ENCODE peak calls at places on chromosomes 1 and 21, in ten cellular contexts. T is HFF-Myc; L is CD4-positive, CD25-positive, alpha-beta regulatory T cell; C is AG04449; U is MG63; M is ascending aorta; H is mammary epithelial cell; A is mucosa of descending colon; Y is IMR-90; W is astrocyte of the spinal cord. E is an unnamed sample.

GRCh38 chr1:9443913-9444445 is 95.3 kb upstream of the SLC25A33 start:
- DNase-seq in Y (peak; percentile 76), M (no peak), C (no peak), H (peak; percentile 84), T (no peak), L (no peak), U (no peak), A (no peak), W (peak; percentile 85), E (peak; percentile 56)

GRCh38 chr1:15885701-15886612 is 38.5 kb downstream of the SPEN start:
- DNase-seq in H (peak; percentile 86), U (peak; percentile 92), W (peak; percentile 92), Y (peak; percentile 86), T (peak; percentile 92), C (peak; percentile 59), M (peak; percentile 99), A (peak; percentile 98), L (no peak), E (peak; percentile 89)

GRCh38 chr1:220776725-220777326 is 9.9 kb upstream of the MTARC1 start:
- DNase-seq in T (peak; percentile 25), Y (peak; percentile 62), A (peak; percentile 93), C (peak; percentile 7), W (peak; percentile 61), H (peak; percentile 48), M (peak; percentile 86), U (peak; percentile 70), L (peak; percentile 59), E (no peak)

GRCh38 chr1:110756506-110756905 is 81.8 kb upstream of the KCNA3 start:
- DNase-seq in H (no peak), M (no peak), T (no peak), L (no peak), W (no peak), Y (no peak), A (no peak), U (no peak), C (no peak), E (no peak)

GRCh38 chr1:233016798-233017197 is 66.4 kb downstream of the NTPCR start:
- DNase-seq in A (no peak), L (no peak), T (no peak), Y (peak; percentile 79), M (no peak), W (no peak), C (no peak), H (no peak), U (no peak), E (peak; percentile 43)

GRCh38 chr1:66729130-66729922 is 22.9 kb upstream of the DYNLT5 start:
- DNase-seq in T (no peak), C (no peak), M (no peak), U (peak; percentile 36), H (peak; percentile 43), W (no peak), L (peak; percentile 71), A (no peak), Y (no peak), E (no peak)

GRCh38 chr1:207463021-207463420 is 8.9 kb downstream of the CR2 start:
- DNase-seq in H (peak; percentile 15), C (no peak), A (no peak), M (no peak), W (no peak), L (no peak), T (no peak), U (peak; percentile 27), Y (no peak), E (peak; percentile 4)

GRCh38 chr21:31426235-31426797 is 82.3 kb upstream of the TIAM1 start:
- DNase-seq in H (no peak), C (peak; percentile 37), A (no peak), L (no peak), M (no peak), T (no peak), W (peak; percentile 85), Y (no peak), U (no peak), E (no peak)

GRCh38 chr1:200676829-200677228 is 7.1 kb upstream of the DDX59 start:
- DNase-seq in T (no peak), W (no peak), A (no peak), L (no peak), U (no peak), H (no peak), C (no peak), Y (no peak), M (no peak), E (no peak)

GRCh38 chr21:31420988-31421387 is 76.9 kb upstream of the TIAM1 start:
- DNase-seq in H (no peak), M (no peak), A (no peak), C (no peak), Y (no peak), T (no peak), W (no peak), L (no peak), U (no peak), E (no peak)

GRCh38 chr1:54884768-54885167 is 2.2 kb downstream of the DHCR24 start:
- DNase-seq in M (no peak), U (no peak), T (no peak), H (no peak), L (no peak), W (no peak), Y (no peak), A (no peak), C (no peak), E (no peak)
- H3K4me3 ChIP-seq in M (no peak overlapping the region), U (no peak overlapping the region), T (peak overlapping the region; percentile 84), H (peak overlapping the region; percentile 76), L (no peak overlapping the region), W (no peak overlapping the region), Y (no peak overlapping the region), A (no peak overlapping the region), C (no peak overlapping the region), E (peak overlapping the region; percentile 69)

GRCh38 chr1:107680579-107680985 is 284.4 kb downstream of the VAV3 start:
- DNase-seq in U (no peak), M (no peak), C (no peak), L (no peak), H (no peak), T (no peak), A (peak; percentile 62), Y (no peak), W (no peak), E (no peak)
- H3K4me3 ChIP-seq in U (no peak overlapping the region), M (no peak overlapping the region), C (no peak overlapping the region), L (no peak overlapping the region), H (no peak overlapping the region), T (no peak overlapping the region), A (no peak overlapping the region), Y (no peak overlapping the region), W (no peak overlapping the region), E (no peak overlapping the region)

DNA sequence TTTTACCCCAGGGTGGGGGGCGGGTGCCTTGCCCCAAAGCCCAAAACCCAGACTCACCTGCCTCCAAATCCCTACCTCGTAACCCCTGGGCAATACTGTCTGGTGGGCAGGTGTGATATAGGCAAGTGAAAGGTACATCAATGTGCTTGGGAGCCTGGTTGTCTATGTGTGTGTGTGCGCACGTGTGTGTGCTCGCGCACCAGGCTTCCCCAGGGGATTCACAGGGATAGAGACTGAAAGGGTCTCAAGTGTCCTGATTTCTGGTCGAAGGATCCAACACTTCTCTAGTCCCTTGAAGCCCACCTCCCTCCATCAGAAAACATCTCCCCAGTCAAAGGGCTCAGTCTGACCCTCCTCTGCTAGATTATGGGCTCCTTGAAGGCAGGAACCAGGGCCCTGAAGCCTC is 28.9 kb upstream of the EPB41 start:
- DNase-seq in H (no peak), M (no peak), A (no peak), Y (no peak), U (no peak), W (no peak), L (no peak), T (no peak), C (no peak), E (no peak)
- H3K4me3 ChIP-seq in H (no peak overlapping the region), M (no peak overlapping the region), A (no peak overlapping the region), Y (no peak overlapping the region), U (no peak overlapping the region), W (no peak overlapping the region), L (no peak overlapping the region), T (no peak overlapping the region), C (no peak overlapping the region), E (no peak overlapping the region)

GRCh38 chr1:97630968-97631367 is 289.9 kb downstream of the DPYD start:
- DNase-seq in U (no peak), H (no peak), Y (no peak), A (no peak), T (no peak), W (peak; percentile 12), L (no peak), M (no peak), C (no peak), E (no peak)

GRCh38 chr1:97632075-97632474 is 288.8 kb downstream of the DPYD start:
- DNase-seq in C (no peak), U (no peak), W (peak; percentile 68), T (peak; percentile 9), L (no peak), Y (peak; percentile 60), M (no peak), H (peak; percentile 13), A (no peak), E (peak; percentile 49)

GRCh38 chr1:97634758-97635157 is 286.1 kb downstream of the DPYD start:
- DNase-seq in Y (no peak), M (no peak), A (no peak), L (no peak), C (no peak), T (no peak), H (no peak), U (no peak), W (no peak), E (no peak)

GRCh38 chr1:97630281-97630680 is 290.6 kb downstream of the DPYD start:
- DNase-seq in A (no peak), Y (no peak), T (no peak), U (no peak), H (no peak), C (no peak), W (no peak), L (no peak), M (no peak), E (no peak)

GRCh38 chr1:97632776-97633175 is 288.1 kb downstream of the DPYD start:
- DNase-seq in T (no peak), C (no peak), M (no peak), U (no peak), A (no peak), L (no peak), H (no peak), Y (no peak), W (peak; percentile 16), E (no peak)
- H3K4me3 ChIP-seq in T (no peak overlapping the region), C (no peak overlapping the region), M (no peak overlapping the region), U (no peak overlapping the region), A (no peak overlapping the region), L (no peak overlapping the region), H (no peak overlapping the region), Y (no peak overlapping the region), W (no peak overlapping the region), E (no peak overlapping the region)

GRCh38 chr21:43659136-43660000 is at the start of the genes HSF2BP and RRP1B:
- DNase-seq in W (peak; percentile 79), M (peak; percentile 88), C (no peak), U (peak; percentile 90), A (peak; percentile 83), L (peak; percentile 89), Y (peak; percentile 79), H (peak; percentile 81), T (peak; percentile 44), E (peak; percentile 31)
- H3K4me3 ChIP-seq in W (peak within 1 kb of the TSS; percentile 61), M (peak within 1 kb of the TSS; percentile 95), C (peak within 1 kb of the TSS; percentile 86), U (peak within 1 kb of the TSS; percentile 93), A (peak within 1 kb of the TSS; percentile 64), L (peak within 1 kb of the TSS; percentile 89), Y (peak within 1 kb of the TSS; percentile 92), H (peak within 1 kb of the TSS; percentile 79), T (peak within 1 kb of the TSS; percentile 69), E (peak within 1 kb of the TSS; percentile 96)

DNA sequence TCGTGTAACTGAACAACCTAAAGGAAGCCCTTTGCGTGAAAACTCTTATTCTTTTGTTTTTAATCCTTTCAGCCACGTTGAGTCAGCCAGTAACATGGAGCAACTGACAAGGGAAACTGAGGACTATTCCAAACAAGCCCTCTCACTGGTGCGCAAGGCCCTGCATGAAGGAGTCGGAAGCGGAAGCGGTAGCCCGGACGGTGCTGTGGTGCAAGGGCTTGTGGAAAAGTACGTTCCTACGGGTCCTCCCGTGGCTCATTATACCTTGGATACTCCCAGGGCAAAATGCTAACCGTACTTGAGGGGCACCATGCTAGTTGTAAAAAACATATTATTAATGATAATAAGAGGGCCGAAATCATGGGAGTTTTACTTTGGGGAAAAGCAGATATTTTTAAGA is 49.4 kb downstream of the LAMC2 start:
- DNase-seq in M (no peak), A (no peak), Y (no peak), T (no peak), H (no peak), W (peak; percentile 25), U (peak; percentile 86), L (no peak), C (no peak), E (no peak)
- H3K4me3 ChIP-seq in M (peak overlapping the region; percentile 60), A (no peak overlapping the region), Y (peak overlapping the region; percentile 41), T (peak overlapping the region; percentile 40), H (no peak overlapping the region), W (peak overlapping the region; percentile 22), U (peak overlapping the region; percentile 47), L (no peak overlapping the region), C (peak overlapping the region; percentile 56), E (peak overlapping the region; percentile 38)